ENCODE peak calls at places on chromosomes 11 and 22, in four cellular contexts. N is foreskin fibroblast, L is ovary, S is stomach. H is an unnamed sample.

GRCh38 chr11:65298655-65299179 is 15.9 kb upstream of the CDC42EP2 start:
- DNase-seq in L (peak), N (peak), S (no peak), H (no peak)

GRCh38 chr11:61967924-61968757 is 707 bp upstream of the FTH1 start:
- DNase-seq in S (peak), N (peak), L (peak), H (peak)

GRCh38 chr11:125569913-125570621 is 790 bp downstream of the EI24 start:
- DNase-seq in S (peak), N (peak), L (no peak), H (peak)

GRCh38 chr22:38308791-38309498 is 8.3 kb downstream of the CSNK1E start:
- DNase-seq in S (no peak), L (no peak), N (no peak), H (no peak)

GRCh38 chr11:14418801-14419417 is 59.9 kb upstream of the RRAS2 start:
- DNase-seq in S (no peak), L (no peak), N (peak), H (peak)

GRCh38 chr22:47423266-47423665 is 660.8 kb downstream of the TBC1D22A start:
- DNase-seq in S (no peak), N (no peak), L (no peak), H (no peak)

GRCh38 chr11:5046754-5047330 is 516 bp downstream of the OR52J3 start:
- DNase-seq in L (no peak), N (no peak), S (no peak), H (no peak)

GRCh38 chr11:111573821-111574249 is 28.4 kb upstream of the SIK2 start:
- DNase-seq in L (no peak), S (no peak), N (peak), H (no peak)

GRCh38 chr11:14907411-14908213 is 15.6 kb upstream of the CYP2R1 start:
- DNase-seq in N (peak), S (peak), L (peak), H (peak)

GRCh38 chr22:30290318-30290678 is 993 bp upstream of the CASTOR1 start:
- DNase-seq in L (no peak), N (peak), S (no peak), H (peak)

GRCh38 chr11:69242583-69242940 is 51.4 kb upstream of the MYEOV start:
- DNase-seq in N (no peak), S (peak), L (no peak), H (no peak)

GRCh38 chr22:27240298-27240885 is 561.2 kb downstream of the MN1 start:
- DNase-seq in L (no peak), N (no peak), S (no peak), H (no peak)

GRCh38 chr11:126647735-126648134 is 292.2 kb downstream of the ST3GAL4 start:
- DNase-seq in N (peak), L (no peak), S (no peak), H (no peak)

DNA sequence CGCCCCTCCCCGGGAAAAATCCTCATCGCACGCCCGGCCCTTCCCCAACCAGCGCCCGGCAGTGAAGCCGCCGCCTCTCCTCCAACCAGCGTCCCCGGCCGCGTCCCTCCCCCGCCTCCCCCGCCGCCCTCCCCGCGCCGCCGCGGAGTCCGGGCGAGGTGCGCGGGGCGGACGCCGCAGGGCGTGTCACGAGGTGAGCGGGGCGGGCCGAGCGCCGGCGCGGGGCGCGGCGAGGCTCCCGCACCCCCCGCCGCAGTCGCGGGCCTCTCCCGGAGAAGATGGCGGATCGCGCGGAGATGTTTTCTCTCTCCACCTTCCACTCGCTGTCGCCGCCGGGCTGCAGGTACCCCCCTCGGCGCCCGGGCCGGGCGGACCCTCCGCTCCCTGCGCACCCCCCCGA is at the start of gene MAPK8IP2:
- DNase-seq in N (no peak), S (no peak), L (peak), H (no peak)
- H3K4me3 ChIP-seq in N (no peak), S (peak), L (peak), H (no peak)

GRCh38 chr11:838441-839279 is 3.7 kb downstream of the POLR2L start:
- DNase-seq in L (no peak), S (no peak), N (peak), H (no peak)
- TF ChIP-seq CTCF in L (no peak), S (peak), N (no peak), H (peak)

GRCh38 chr11:31805037-31805628 is 6.0 kb downstream of the PAX6 start:
- DNase-seq in L (no peak), N (no peak), S (no peak), H (no peak)

GRCh38 chr11:31803813-31804438 is 7.2 kb downstream of the PAX6 start:
- DNase-seq in N (no peak), L (no peak), S (no peak), H (no peak)

GRCh38 chr11:31802990-31803812 is 7.9 kb downstream of the PAX6 start:
- DNase-seq in S (no peak), L (no peak), N (no peak), H (peak)

GRCh38 chr11:31805629-31806185 is 5.4 kb downstream of the PAX6 start:
- DNase-seq in L (no peak), S (no peak), N (no peak), H (no peak)

GRCh38 chr11:31804439-31805036 is 6.6 kb downstream of the PAX6 start:
- DNase-seq in N (no peak), S (no peak), L (no peak), H (no peak)
- H3K4me3 ChIP-seq in N (no peak), S (peak), L (no peak), H (peak)

GRCh38 chr22:50059185-50059880 is 1.2 kb upstream of the TTLL8 start:
- DNase-seq in N (peak), L (no peak), S (no peak), H (no peak)
- TF ChIP-seq CTCF in N (no peak), L (no peak), S (no peak), H (no peak)

GRCh38 chr22:24303007-24303406 is 32.4 kb downstream of the SPECC1L start:
- DNase-seq in S (no peak), N (no peak), L (no peak), H (no peak)
- H3K4me3 ChIP-seq in S (no peak), N (no peak), L (no peak), H (no peak)

DNA sequence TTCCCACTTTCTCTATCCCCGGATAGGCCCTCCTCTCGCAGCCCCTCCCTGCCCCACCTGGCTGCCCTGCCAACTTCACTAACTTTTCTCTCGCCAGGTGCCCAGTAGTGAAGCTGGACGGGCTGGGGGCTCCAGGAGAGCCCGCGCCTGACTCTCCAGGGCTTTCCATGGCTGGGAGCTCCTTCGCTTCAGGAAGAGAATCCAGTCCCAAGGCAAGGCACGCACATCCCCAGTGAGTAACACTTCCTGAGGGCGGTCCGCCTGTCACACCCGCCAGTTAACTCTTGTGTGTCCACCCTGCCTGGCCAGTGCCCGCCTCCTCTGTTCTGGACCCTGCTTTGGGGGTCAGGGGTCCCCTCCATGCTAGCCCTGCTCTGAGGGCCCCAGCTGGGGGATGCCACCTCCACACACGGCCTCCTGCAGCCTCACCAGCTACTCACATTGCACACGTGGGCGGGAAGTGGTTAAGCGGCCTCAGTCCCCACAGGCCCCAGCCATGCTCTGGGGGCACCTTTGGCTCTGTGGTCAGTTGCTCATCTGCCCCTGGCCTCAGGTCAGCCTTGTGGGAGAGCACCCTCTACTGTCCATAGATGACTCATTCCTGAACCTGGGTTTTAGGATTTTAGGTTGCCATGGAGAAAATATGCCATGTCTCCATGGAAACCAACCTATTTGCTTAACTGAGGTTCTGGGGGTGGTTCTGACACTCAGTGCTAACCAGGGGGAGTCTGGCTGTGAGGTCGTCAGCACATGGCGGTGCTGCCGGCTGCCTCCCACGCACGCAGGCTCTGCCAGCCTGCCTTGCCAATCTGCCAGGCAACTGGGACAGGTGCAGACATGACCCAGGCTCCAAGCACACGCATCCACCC is at the start of gene RIN1:
- DNase-seq in S (peak), N (peak), L (peak), H (peak)
- TF ChIP-seq CTCF in S (no peak), N (peak), L (no peak), H (no peak)

GRCh38 chr11:47461876-47462275 is 12.9 kb upstream of the RAPSN start:
- DNase-seq in L (no peak), N (no peak), S (no peak), H (no peak)
- H3K4me3 ChIP-seq in L (no peak), N (no peak), S (no peak), H (no peak)

H was measured in GM12865.